ENCODE peak calls at places on chromosome 14, in six cellular contexts. F is gastrocnemius medialis, B is endothelial cell of umbilical vein, T is GM12891, Q is transverse colon, P is A549. V is an unnamed sample.

GRCh38 chr14:68558096-68558495 is 234.8 kb downstream of the ZFP36L1 start:
- DNase-seq in Q (no peak), B (no peak), T (no peak), P (no peak), F (no peak), V (no peak)

GRCh38 chr14:49971156-49972141 is 78.6 kb downstream of the ARF6 start:
- DNase-seq in T (peak), B (peak), F (no peak), Q (peak), P (no peak), V (no peak)

GRCh38 chr14:21825147-21825743 is 151.6 kb upstream of the OR4E1 start:
- DNase-seq in P (peak), Q (no peak), F (no peak), B (peak), T (no peak), V (no peak)

GRCh38 chr14:92254786-92255185 is 68.2 kb upstream of the SLC24A4 start:
- DNase-seq in P (no peak), Q (peak), T (no peak), B (peak), F (no peak), V (peak)

GRCh38 chr14:53180272-53181221 is 27.4 kb upstream of the DDHD1 start:
- DNase-seq in T (no peak), P (peak), B (no peak), F (no peak), Q (peak), V (no peak)

GRCh38 chr14:50605776-50606175 is 45.8 kb downstream of the ATL1 start:
- DNase-seq in P (no peak), B (peak), T (no peak), F (no peak), Q (no peak), V (no peak)

GRCh38 chr14:58540693-58541092 is 97.1 kb upstream of the DACT1 start:
- DNase-seq in F (no peak), Q (no peak), B (no peak), P (no peak), T (no peak), V (no peak)

GRCh38 chr14:53792909-53793308 is 163.7 kb downstream of the BMP4 start:
- DNase-seq in P (no peak), B (no peak), F (no peak), Q (no peak), T (no peak), V (no peak)

GRCh38 chr14:41488401-41488800 is 118.3 kb upstream of the LRFN5 start:
- DNase-seq in T (no peak), F (no peak), P (no peak), Q (no peak), B (no peak), V (no peak)

GRCh38 chr14:29016050-29016900 is 249.7 kb downstream of the FOXG1 start:
- DNase-seq in P (peak), Q (no peak), F (no peak), B (peak), T (peak), V (no peak)

GRCh38 chr14:55336161-55336560 is 64.9 kb downstream of the FBXO34 start:
- DNase-seq in B (peak), F (no peak), P (peak), T (no peak), Q (peak), V (no peak)

GRCh38 chr14:45252356-45253069 is 489 bp downstream of the MIS18BP1 start:
- DNase-seq in Q (no peak), T (no peak), B (peak), F (no peak), P (peak), V (no peak)

GRCh38 chr14:59583755-59584154 is 7.1 kb upstream of the CCDC175 start:
- DNase-seq in Q (no peak), B (no peak), P (peak), F (no peak), T (no peak), V (no peak)

GRCh38 chr14:22622220-22622619 is 21.9 kb downstream of the OR6J1 start:
- DNase-seq in Q (no peak), F (no peak), P (no peak), B (no peak), T (no peak), V (no peak)

GRCh38 chr14:49950275-49951250 is 57.7 kb downstream of the ARF6 start:
- DNase-seq in B (peak), F (no peak), T (no peak), Q (peak), P (no peak), V (no peak)

GRCh38 chr14:48536318-48536717 is 860.9 kb upstream of the MDGA2 start:
- DNase-seq in P (peak), Q (no peak), T (no peak), F (no peak), B (no peak), V (no peak)

GRCh38 chr14:99572173-99572999 is 31.6 kb downstream of the CCDC85C start:
- DNase-seq in P (no peak), T (no peak), F (peak), Q (peak), B (no peak), V (no peak)

GRCh38 chr14:71607056-71607455 is 325.2 kb upstream of the RGS6 start:
- DNase-seq in P (no peak), F (no peak), T (no peak), B (no peak), Q (no peak), V (no peak)

GRCh38 chr14:37279818-37280217 is 82.1 kb downstream of the MIPOL1 start:
- DNase-seq in T (no peak), P (no peak), F (no peak), Q (no peak), B (no peak), V (no peak)

GRCh38 chr14:59631237-59631636 is 54.6 kb upstream of the CCDC175 start:
- DNase-seq in Q (no peak), T (no peak), P (peak), B (no peak), F (no peak), V (no peak)

GRCh38 chr14:100748944-100749343 is 22.3 kb downstream of the DLK1 start:
- DNase-seq in T (no peak), B (no peak), P (no peak), F (no peak), Q (no peak), V (peak)

GRCh38 chr14:105469456-105470162 is 5.0 kb upstream of the CRIP2 start:
- DNase-seq in T (no peak), B (no peak), Q (no peak), F (no peak), P (no peak), V (peak)

GRCh38 chr14:105470812-105471771 is 3.5 kb upstream of the CRIP2 start:
- DNase-seq in T (no peak), F (no peak), P (no peak), Q (no peak), B (no peak), V (peak)

GRCh38 chr14:105471823-105472495 is 2.7 kb upstream of the CRIP2 start:
- DNase-seq in B (no peak), F (no peak), P (no peak), T (no peak), Q (no peak), V (no peak)

GRCh38 chr14:105468621-105469241 is 5.9 kb upstream of the CRIP2 start:
- DNase-seq in T (no peak), F (peak), P (no peak), B (no peak), Q (no peak), V (no peak)

DNA sequence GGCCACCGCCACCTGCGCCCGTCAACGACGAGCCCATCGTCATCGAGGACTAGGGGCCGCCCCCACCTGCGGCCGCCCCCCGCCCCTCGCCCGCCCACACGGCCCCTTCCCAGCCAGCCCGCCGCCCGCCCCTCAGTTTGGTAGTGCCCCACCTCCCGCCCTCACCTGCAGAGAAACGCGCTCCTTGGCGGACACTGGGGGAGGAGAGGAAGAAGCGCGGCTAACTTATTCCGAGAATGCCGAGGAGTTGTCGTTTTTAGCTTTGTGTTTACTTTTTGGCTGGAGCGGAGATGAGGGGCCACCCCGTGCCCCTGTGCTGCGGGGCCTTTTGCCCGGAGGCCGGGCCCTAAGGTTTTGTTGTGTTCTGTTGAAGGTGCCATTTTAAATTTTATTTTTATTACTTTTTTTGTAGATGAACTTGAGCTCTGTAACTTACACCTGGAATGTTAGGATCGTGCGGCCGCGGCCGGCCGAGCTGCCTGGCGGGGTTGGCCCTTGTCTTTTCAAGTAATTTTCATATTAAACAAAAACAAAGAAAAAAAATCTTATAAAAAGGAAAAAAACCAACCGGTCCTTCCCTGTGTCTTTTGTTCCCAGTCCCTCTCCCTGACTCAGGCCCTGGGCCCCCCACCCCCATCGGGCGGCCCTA is 4.3 kb upstream of the CRIP2 start:
- DNase-seq in B (no peak), F (no peak), P (no peak), T (no peak), Q (no peak), V (no peak)
- TF ChIP-seq POLR2A in B (no peak), F (no peak), P (no peak), T (no peak), Q (no peak), V (no peak)

DNA sequence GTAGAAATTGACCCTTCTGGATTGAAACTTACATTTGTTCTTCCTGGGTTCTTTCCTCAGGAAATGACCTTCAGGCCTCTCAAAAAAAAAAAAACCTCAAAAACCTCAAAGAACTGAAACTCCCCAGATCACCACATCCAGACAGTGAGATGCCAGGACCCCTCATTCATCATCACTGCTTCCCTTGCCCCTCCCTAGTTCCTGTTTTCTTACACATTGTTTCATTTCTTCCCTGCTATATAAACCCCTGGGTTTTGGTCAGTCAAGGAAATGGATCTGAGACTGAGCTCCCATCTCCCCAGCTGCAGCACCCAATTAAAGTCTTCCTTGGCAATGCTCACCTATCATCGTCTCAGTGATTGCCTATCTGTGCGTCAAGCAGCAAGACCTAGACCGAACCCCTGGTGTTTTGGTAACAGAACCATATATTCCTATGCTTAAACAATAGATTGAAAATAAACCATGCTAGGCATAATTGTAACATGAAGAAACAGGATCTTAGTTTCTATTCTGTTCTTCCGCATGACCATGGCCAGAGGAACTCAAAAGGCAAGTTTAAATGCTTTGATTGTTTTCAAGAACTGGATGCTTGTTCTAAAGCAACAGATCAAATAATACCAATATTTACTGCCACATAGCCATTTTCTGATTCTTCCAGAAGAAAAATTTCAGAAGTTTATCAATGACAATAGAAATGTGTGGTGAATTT is 108.0 kb upstream of the MAX start:
- DNase-seq in B (peak), F (no peak), Q (no peak), P (no peak), T (no peak), V (no peak)
- TF ChIP-seq POLR2A in B (no peak), F (no peak), Q (no peak), P (no peak), T (peak), V (no peak)

GRCh38 chr14:103101257-103101963 is 6.9 kb downstream of the EXOC3L4 start:
- DNase-seq in T (no peak), B (no peak), Q (no peak), F (no peak), P (no peak), V (no peak)
- TF ChIP-seq POLR2A in T (no peak), B (no peak), Q (no peak), F (no peak), P (no peak), V (no peak)

DNA sequence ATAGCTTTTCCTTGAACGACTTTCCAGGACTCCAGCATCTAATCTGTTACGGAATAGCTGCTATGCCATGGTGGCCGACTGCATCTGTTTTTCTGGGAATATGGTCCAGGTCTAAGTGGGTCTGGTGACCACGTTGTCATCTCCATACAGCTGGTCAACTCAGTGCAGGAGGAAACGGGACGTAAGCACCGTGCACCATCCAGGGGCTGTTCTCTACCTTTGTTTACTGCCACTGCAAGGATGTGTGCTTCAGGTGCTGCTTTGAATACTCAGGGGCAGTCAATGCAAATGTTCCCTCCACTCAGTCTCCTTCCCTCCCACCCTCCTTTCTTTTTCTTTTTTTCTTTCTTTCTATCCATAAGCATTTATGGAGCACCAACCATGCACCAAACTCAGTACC is 648.2 kb downstream of the VRK1 start:
- DNase-seq in Q (no peak), B (no peak), F (no peak), T (no peak), P (no peak), V (no peak)
- TF ChIP-seq POLR2A in Q (no peak), B (no peak), F (no peak), T (no peak), P (no peak), V (no peak)

GRCh38 chr14:91115986-91116385 is 2.1 kb downstream of the DGLUCY start:
- DNase-seq in B (peak), Q (no peak), T (no peak), P (no peak), F (no peak), V (no peak)

GRCh38 chr14:91116913-91117588 is 3.2 kb downstream of the DGLUCY start:
- DNase-seq in B (no peak), P (no peak), F (no peak), T (no peak), Q (no peak), V (no peak)

GRCh38 chr14:91112172-91112571 is 1.7 kb upstream of the DGLUCY start:
- DNase-seq in P (no peak), B (no peak), T (no peak), Q (no peak), F (no peak), V (no peak)

GRCh38 chr14:91113829-91114078 is at the start of gene DGLUCY:
- DNase-seq in B (no peak), T (peak), F (peak), P (peak), Q (peak), V (peak)

GRCh38 chr14:91114079-91115065 is 499 bp downstream of the DGLUCY start:
- DNase-seq in T (peak), Q (peak), P (no peak), F (peak), B (peak), V (peak)
- TF ChIP-seq POLR2A in T (peak), Q (peak), P (peak), F (peak), B (peak), V (no peak)

GRCh38 chr14:75295491-75296338 is 17.1 kb downstream of the FOS start:
- DNase-seq in F (peak), P (peak), Q (peak), T (peak), B (peak), V (peak)
- TF ChIP-seq POLR2A in F (peak), P (no peak), Q (peak), T (no peak), B (no peak), V (no peak)

GRCh38 chr14:34628681-34629135 is 1.2 kb downstream of the SNX6 start:
- DNase-seq in B (peak), T (no peak), Q (peak), F (no peak), P (peak), V (peak)

GRCh38 chr14:34632451-34632850 is 2.5 kb upstream of the SNX6 start:
- DNase-seq in B (no peak), Q (no peak), T (no peak), F (no peak), P (no peak), V (no peak)

GRCh38 chr14:34633697-34634096 is 3.7 kb upstream of the SNX6 start:
- DNase-seq in B (no peak), F (no peak), T (no peak), P (no peak), Q (no peak), V (no peak)

GRCh38 chr14:34629344-34629656 is 648 bp downstream of the SNX6 start:
- DNase-seq in T (no peak), Q (no peak), F (no peak), P (no peak), B (no peak), V (no peak)

DNA sequence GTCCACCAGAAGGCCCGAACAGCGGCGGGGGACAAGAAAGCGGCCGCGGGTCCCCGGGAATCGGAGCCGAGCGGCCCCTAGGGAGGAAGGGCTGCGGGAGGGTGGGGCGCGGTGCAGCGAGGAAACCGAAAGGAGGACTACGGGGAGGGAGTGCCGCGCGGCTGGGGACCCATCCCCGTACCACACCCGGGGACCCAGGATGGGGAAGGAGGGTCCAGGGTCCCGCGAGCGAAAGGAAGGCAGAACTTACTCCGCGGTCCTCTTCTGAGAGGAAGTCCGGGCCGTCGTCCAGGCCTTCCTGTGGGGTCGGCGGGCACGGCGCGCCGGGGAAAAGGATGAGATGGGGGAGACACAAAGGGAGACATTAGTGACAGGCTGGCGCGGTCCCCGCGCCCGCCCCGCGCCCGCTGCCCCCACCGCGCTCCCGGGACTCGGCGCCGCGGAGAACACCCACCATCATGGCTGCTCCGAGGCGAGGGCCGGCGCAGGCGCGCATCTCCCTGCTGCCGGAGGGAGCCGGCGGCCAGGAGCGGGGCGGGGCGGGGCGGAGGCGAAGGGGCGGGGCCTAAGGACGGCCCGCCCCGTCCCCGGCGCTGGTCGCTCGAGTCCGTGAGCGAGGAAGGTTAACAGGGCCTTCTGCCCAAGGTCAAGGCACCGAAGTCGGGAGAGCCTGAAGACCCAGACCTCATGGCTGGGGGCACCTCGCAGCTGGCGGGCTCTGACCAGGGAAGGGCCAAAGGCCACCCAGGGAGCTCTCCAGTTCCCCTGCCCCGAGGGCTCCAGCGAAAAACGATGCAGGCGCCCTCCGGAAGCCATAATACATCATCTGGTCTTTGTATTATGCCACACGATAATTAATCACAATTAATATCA is at the start of gene SNX6:
- DNase-seq in Q (peak), P (peak), B (peak), F (peak), T (peak), V (peak)
- TF ChIP-seq POLR2A in Q (peak), P (peak), B (peak), F (peak), T (no peak), V (peak)

V was measured in heart left ventricle.